ENCODE peak calls at places on chromosomes 16 and 17, in nine cellular contexts. One of them, this sample, is unnamed. For H3K9me2 and H3K4me1, the result is how much of the 10 kb centered on the place peaks cover.

GRCh38 chr17:71975998-71976649 is 144.7 kb upstream of the SOX9 start:
- DNase-seq in HCT116: no peak
- DNase-seq in SK-N-SH: peak
- DNase-seq in Karpas-422: no peak
- DNase-seq in GM23248: peak
- DNase-seq in PC-9: peak
- DNase-seq in OCI-LY7: no peak
- DNase-seq in hepatocyte: peak
- DNase-seq in GM23338: peak
- DNase-seq in this sample: no peak

GRCh38 chr17:18039535-18040286 is 503 bp downstream of the GID4 start:
- DNase-seq in HCT116: no peak
- DNase-seq in SK-N-SH: peak
- DNase-seq in Karpas-422: peak
- DNase-seq in GM23248: peak
- DNase-seq in PC-9: peak
- DNase-seq in OCI-LY7: peak
- DNase-seq in hepatocyte: peak
- DNase-seq in GM23338: peak
- DNase-seq in this sample: peak

GRCh38 chr17:45332989-45333701 is 16.3 kb upstream of the MAP3K14 start:
- DNase-seq in HCT116: no peak
- DNase-seq in SK-N-SH: no peak
- DNase-seq in Karpas-422: no peak
- DNase-seq in GM23248: peak
- DNase-seq in PC-9: no peak
- DNase-seq in OCI-LY7: peak
- DNase-seq in hepatocyte: no peak
- DNase-seq in GM23338: no peak
- DNase-seq in this sample: no peak

GRCh38 chr17:80986816-80987480 is 4.7 kb upstream of the CHMP6 start:
- DNase-seq in HCT116: no peak
- DNase-seq in SK-N-SH: peak
- DNase-seq in Karpas-422: no peak
- DNase-seq in GM23248: no peak
- DNase-seq in PC-9: no peak
- DNase-seq in OCI-LY7: no peak
- DNase-seq in hepatocyte: no peak
- DNase-seq in GM23338: no peak
- DNase-seq in this sample: no peak

GRCh38 chr16:73768786-73769203 is 527.8 kb upstream of the PSMD7 start:
- DNase-seq in HCT116: no peak
- DNase-seq in SK-N-SH: no peak
- DNase-seq in Karpas-422: no peak
- DNase-seq in GM23248: no peak
- DNase-seq in PC-9: no peak
- DNase-seq in OCI-LY7: no peak
- DNase-seq in hepatocyte: no peak
- DNase-seq in GM23338: no peak
- DNase-seq in this sample: no peak

GRCh38 chr17:56085576-56086267 is 67.6 kb upstream of the ANKFN1 start:
- DNase-seq in HCT116: no peak
- DNase-seq in SK-N-SH: no peak
- DNase-seq in Karpas-422: no peak
- DNase-seq in GM23248: no peak
- DNase-seq in PC-9: no peak
- DNase-seq in OCI-LY7: no peak
- DNase-seq in hepatocyte: no peak
- DNase-seq in GM23338: no peak
- DNase-seq in this sample: peak

GRCh38 chr16:50304467-50305440 is 38.4 kb downstream of the ADCY7 start:
- DNase-seq in HCT116: no peak
- DNase-seq in SK-N-SH: peak
- DNase-seq in Karpas-422: no peak
- DNase-seq in GM23248: no peak
- DNase-seq in PC-9: no peak
- DNase-seq in OCI-LY7: no peak
- DNase-seq in hepatocyte: no peak
- DNase-seq in GM23338: no peak
- DNase-seq in this sample: no peak

GRCh38 chr16:2914233-2914632 is 2.5 kb downstream of the FLYWCH1 start:
- DNase-seq in HCT116: no peak
- DNase-seq in SK-N-SH: no peak
- DNase-seq in Karpas-422: no peak
- DNase-seq in GM23248: no peak
- DNase-seq in PC-9: no peak
- DNase-seq in OCI-LY7: no peak
- DNase-seq in hepatocyte: no peak
- DNase-seq in GM23338: peak
- DNase-seq in this sample: no peak

GRCh38 chr17:81409190-81409935 is 14.1 kb downstream of the BAHCC1 start:
- DNase-seq in HCT116: no peak
- DNase-seq in SK-N-SH: peak
- DNase-seq in Karpas-422: peak
- DNase-seq in GM23248: no peak
- DNase-seq in PC-9: no peak
- DNase-seq in OCI-LY7: peak
- DNase-seq in hepatocyte: no peak
- DNase-seq in GM23338: peak
- DNase-seq in this sample: no peak

GRCh38 chr16:74275031-74275636 is 21.5 kb upstream of the PSMD7 start:
- DNase-seq in HCT116: peak
- DNase-seq in SK-N-SH: peak
- DNase-seq in Karpas-422: peak
- DNase-seq in GM23248: peak
- DNase-seq in PC-9: peak
- DNase-seq in OCI-LY7: peak
- DNase-seq in hepatocyte: peak
- DNase-seq in GM23338: peak
- DNase-seq in this sample: peak

GRCh38 chr17:81291662-81292061 is 3.4 kb downstream of the SLC38A10 start:
- DNase-seq in HCT116: peak
- DNase-seq in SK-N-SH: peak
- DNase-seq in Karpas-422: peak
- DNase-seq in GM23248: peak
- DNase-seq in PC-9: no peak
- DNase-seq in OCI-LY7: peak
- DNase-seq in hepatocyte: peak
- DNase-seq in GM23338: peak
- DNase-seq in this sample: peak

GRCh38 chr16:82630219-82630618 is 3.5 kb downstream of the CDH13 start:
- DNase-seq in HCT116: no peak
- DNase-seq in SK-N-SH: no peak
- DNase-seq in Karpas-422: no peak
- DNase-seq in GM23248: peak
- DNase-seq in PC-9: no peak
- DNase-seq in OCI-LY7: no peak
- DNase-seq in hepatocyte: no peak
- DNase-seq in GM23338: no peak
- DNase-seq in this sample: no peak

GRCh38 chr17:68131456-68131855 is 95.9 kb downstream of the KPNA2 start:
- DNase-seq in HCT116: no peak
- DNase-seq in SK-N-SH: no peak
- DNase-seq in Karpas-422: no peak
- DNase-seq in GM23248: no peak
- DNase-seq in PC-9: no peak
- DNase-seq in OCI-LY7: no peak
- DNase-seq in hepatocyte: no peak
- DNase-seq in GM23338: no peak
- DNase-seq in this sample: no peak

GRCh38 chr17:35578929-35579448 is 618 bp upstream of the PEX12 start:
- DNase-seq in HCT116: no peak
- DNase-seq in SK-N-SH: peak
- DNase-seq in Karpas-422: peak
- DNase-seq in GM23248: no peak
- DNase-seq in PC-9: no peak
- DNase-seq in OCI-LY7: peak
- DNase-seq in hepatocyte: no peak
- DNase-seq in GM23338: no peak
- DNase-seq in this sample: peak

GRCh38 chr16:20954574-20954973 is 54.0 kb downstream of the LYRM1 start:
- DNase-seq in HCT116: no peak
- DNase-seq in SK-N-SH: no peak
- DNase-seq in Karpas-422: no peak
- DNase-seq in GM23248: no peak
- DNase-seq in PC-9: no peak
- DNase-seq in OCI-LY7: no peak
- DNase-seq in hepatocyte: no peak
- DNase-seq in GM23338: no peak
- DNase-seq in this sample: no peak

GRCh38 chr16:89017956-89018604 is 41.1 kb upstream of the CBFA2T3 start:
- DNase-seq in HCT116: no peak
- DNase-seq in SK-N-SH: no peak
- DNase-seq in Karpas-422: no peak
- DNase-seq in GM23248: peak
- DNase-seq in PC-9: no peak
- DNase-seq in OCI-LY7: no peak
- DNase-seq in hepatocyte: no peak
- DNase-seq in GM23338: no peak
- DNase-seq in this sample: no peak
- H2AFZ ChIP-seq in HCT116: no peak
- H2AFZ ChIP-seq in SK-N-SH: no peak
- H2AFZ ChIP-seq in Karpas-422: no peak
- H2AFZ ChIP-seq in GM23248: no peak
- H2AFZ ChIP-seq in PC-9: no peak
- H2AFZ ChIP-seq in OCI-LY7: no peak
- H2AFZ ChIP-seq in hepatocyte: no peak
- H2AFZ ChIP-seq in GM23338: peak
- H2AFZ ChIP-seq in this sample: no peak

DNA sequence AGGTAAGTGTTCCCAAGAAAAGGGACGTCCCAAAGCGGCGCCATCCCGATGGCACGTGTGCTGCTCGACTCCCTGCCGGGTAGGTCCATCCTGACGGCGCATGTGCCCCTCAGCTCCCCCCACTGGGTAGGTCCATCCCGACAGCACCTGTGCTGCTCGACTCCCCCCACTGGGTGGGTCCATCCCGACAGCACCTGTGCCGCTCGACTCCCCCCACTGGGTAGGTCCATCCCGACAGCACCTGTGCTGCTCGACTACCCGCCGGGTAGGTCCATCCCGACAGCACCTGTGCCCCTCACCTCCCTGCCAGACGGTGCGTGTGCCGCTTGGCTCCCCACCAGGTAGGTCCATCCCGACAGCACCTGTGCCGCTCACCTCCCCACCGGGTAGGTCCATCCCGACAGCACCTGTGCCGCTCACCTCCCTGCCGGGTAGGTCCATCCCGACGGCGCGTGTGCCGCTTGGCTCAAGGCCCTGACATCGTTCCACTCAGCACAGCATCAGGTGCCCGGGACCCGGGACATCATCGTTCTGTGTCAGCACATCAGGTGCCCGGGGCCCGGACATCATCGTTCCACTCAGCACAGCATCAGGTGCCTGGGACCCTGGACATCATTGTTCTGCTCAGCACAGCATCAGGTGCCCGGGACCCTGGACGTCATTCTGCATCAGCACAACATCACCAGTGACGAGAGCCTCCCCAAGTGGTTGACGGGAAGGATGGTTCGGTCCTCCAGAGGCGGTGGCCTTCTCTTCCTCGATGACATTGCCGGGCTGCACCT is 5.7 kb upstream of the FN3K start:
- DNase-seq in HCT116: no peak
- DNase-seq in SK-N-SH: no peak
- DNase-seq in Karpas-422: peak
- DNase-seq in GM23248: no peak
- DNase-seq in PC-9: no peak
- DNase-seq in OCI-LY7: no peak
- DNase-seq in hepatocyte: no peak
- DNase-seq in GM23338: no peak
- DNase-seq in this sample: no peak
- H3K9me2 ChIP-seq in HCT116: under half
- H3K9me2 ChIP-seq in SK-N-SH: under half
- H3K9me2 ChIP-seq in Karpas-422: under half
- H3K9me2 ChIP-seq in GM23248: under half
- H3K9me2 ChIP-seq in PC-9: under half
- H3K9me2 ChIP-seq in OCI-LY7: under half
- H3K9me2 ChIP-seq in hepatocyte: under half
- H3K9me2 ChIP-seq in GM23338: under half
- H3K9me2 ChIP-seq in this sample: under half

DNA sequence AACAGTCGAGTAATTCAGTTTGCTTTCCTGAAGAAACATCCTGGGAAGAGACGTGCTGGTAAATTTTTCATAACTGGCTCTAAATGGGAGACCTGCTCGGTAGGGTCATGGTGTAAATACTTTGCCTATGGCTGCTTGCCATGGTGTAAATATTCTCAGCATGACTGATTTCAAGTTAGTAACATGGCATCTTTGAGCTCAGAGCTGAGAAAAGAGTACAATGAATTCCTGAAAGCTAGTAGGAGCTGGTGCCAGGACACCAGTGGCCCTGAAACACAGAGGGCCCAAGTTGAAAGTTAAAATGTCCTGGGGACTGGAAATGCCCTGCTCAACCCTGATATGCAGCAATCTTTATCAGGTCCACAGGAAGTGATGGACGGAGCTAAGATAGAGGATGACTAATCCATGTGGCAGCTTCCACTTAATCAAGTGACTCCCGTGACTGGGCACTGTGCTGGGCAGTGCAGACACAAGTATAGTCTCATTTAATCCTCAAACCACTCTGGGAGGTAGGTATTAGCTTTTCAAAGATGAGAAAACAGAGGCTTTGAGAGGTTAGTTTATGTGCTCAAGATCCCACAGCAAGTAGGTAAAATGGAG is 130.1 kb upstream of the ADAMTS18 start:
- DNase-seq in HCT116: no peak
- DNase-seq in SK-N-SH: no peak
- DNase-seq in Karpas-422: no peak
- DNase-seq in GM23248: peak
- DNase-seq in PC-9: no peak
- DNase-seq in OCI-LY7: no peak
- DNase-seq in hepatocyte: no peak
- DNase-seq in GM23338: no peak
- DNase-seq in this sample: no peak
- H3K4me1 ChIP-seq in HCT116: under half
- H3K4me1 ChIP-seq in SK-N-SH: under half
- H3K4me1 ChIP-seq in Karpas-422: under half
- H3K4me1 ChIP-seq in GM23248: under half
- H3K4me1 ChIP-seq in PC-9: under half
- H3K4me1 ChIP-seq in OCI-LY7: under half
- H3K4me1 ChIP-seq in hepatocyte: under half
- H3K4me1 ChIP-seq in GM23338: under half
- H3K4me1 ChIP-seq in this sample: under half

DNA sequence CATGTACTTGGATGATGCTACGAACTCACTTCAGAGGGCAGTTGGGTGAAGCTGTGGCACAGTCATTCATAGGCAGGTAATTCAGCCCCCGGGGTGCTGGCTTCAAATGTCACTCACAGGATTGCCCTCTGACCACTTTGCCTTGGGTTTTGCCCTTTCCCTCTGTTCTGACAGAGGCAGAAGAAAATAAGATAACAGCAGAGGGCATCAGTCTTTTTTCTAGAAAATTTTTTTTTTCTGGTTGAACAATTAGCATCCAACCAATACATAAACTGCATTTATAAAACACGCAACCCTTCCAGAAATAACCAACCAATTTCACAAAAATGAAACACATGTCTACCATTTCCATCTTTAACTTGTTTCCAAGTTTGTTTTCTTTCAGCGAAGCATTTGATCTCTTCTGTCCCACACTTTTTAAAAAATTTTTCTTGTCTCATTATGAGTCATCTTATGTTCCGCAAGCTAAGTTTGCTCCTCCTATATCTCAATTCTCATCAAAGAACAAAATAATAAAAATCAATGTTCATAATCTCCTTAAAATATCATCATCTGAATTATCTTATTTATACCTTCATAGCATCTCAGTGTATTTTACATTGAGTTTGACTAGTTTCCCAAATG is 15.6 kb downstream of the NACA2 start:
- DNase-seq in HCT116: no peak
- DNase-seq in SK-N-SH: no peak
- DNase-seq in Karpas-422: no peak
- DNase-seq in GM23248: no peak
- DNase-seq in PC-9: no peak
- DNase-seq in OCI-LY7: no peak
- DNase-seq in hepatocyte: no peak
- DNase-seq in GM23338: no peak
- DNase-seq in this sample: no peak
- H2AFZ ChIP-seq in HCT116: peak
- H2AFZ ChIP-seq in SK-N-SH: peak
- H2AFZ ChIP-seq in Karpas-422: no peak
- H2AFZ ChIP-seq in GM23248: no peak
- H2AFZ ChIP-seq in PC-9: peak
- H2AFZ ChIP-seq in OCI-LY7: peak
- H2AFZ ChIP-seq in hepatocyte: no peak
- H2AFZ ChIP-seq in GM23338: no peak
- H2AFZ ChIP-seq in this sample: no peak